ENCODE peak calls at places on chromosomes 13 and 19, in five cellular contexts. One of them, this sample, is unnamed.

GRCh38 chr19:51461723-51462161 is 3.5 kb upstream of the SIGLEC8 start:
- DNase-seq in left lung: no peak
- DNase-seq in mesendoderm: no peak
- DNase-seq in tibial artery: no peak
- DNase-seq in PC-3: no peak
- DNase-seq in this sample: no peak

GRCh38 chr19:2015611-2015950 is at the start of gene BTBD2:
- DNase-seq in PC-3: peak; percentile 45
- DNase-seq in left lung: peak; percentile 67
- DNase-seq in mesendoderm: peak; percentile 71
- DNase-seq in tibial artery: peak; percentile 78
- DNase-seq in this sample: peak; percentile 30

GRCh38 chr13:44306401-44307192 is 67.0 kb upstream of the SERP2 start:
- DNase-seq in PC-3: peak; percentile 95
- DNase-seq in tibial artery: peak; percentile 86
- DNase-seq in mesendoderm: peak; percentile 76
- DNase-seq in left lung: no peak
- DNase-seq in this sample: no peak

GRCh38 chr13:107590556-107590955 is 624.8 kb downstream of the LIG4 start:
- DNase-seq in left lung: no peak
- DNase-seq in PC-3: no peak
- DNase-seq in mesendoderm: no peak
- DNase-seq in tibial artery: no peak
- DNase-seq in this sample: no peak

GRCh38 chr13:103517066-103517767 is 451.0 kb upstream of the SLC10A2 start:
- DNase-seq in PC-3: no peak
- DNase-seq in left lung: no peak
- DNase-seq in tibial artery: no peak
- DNase-seq in mesendoderm: no peak
- DNase-seq in this sample: no peak

GRCh38 chr19:12794196-12794921 is 3.1 kb downstream of the JUNB start:
- DNase-seq in tibial artery: no peak
- DNase-seq in PC-3: peak; percentile 9
- DNase-seq in left lung: no peak
- DNase-seq in mesendoderm: no peak
- DNase-seq in this sample: no peak

GRCh38 chr13:84686973-84687372 is 804.7 kb upstream of the SLITRK1 start:
- DNase-seq in tibial artery: no peak
- DNase-seq in left lung: no peak
- DNase-seq in mesendoderm: no peak
- DNase-seq in PC-3: no peak
- DNase-seq in this sample: no peak

GRCh38 chr13:51704399-51705306 is 99.3 kb downstream of the DHRS12 start:
- DNase-seq in mesendoderm: no peak
- DNase-seq in left lung: no peak
- DNase-seq in tibial artery: no peak
- DNase-seq in PC-3: no peak
- DNase-seq in this sample: no peak

GRCh38 chr19:55228403-55229031 is at the start of gene TMEM86B:
- DNase-seq in tibial artery: no peak
- DNase-seq in left lung: no peak
- DNase-seq in PC-3: no peak
- DNase-seq in mesendoderm: no peak
- DNase-seq in this sample: no peak

GRCh38 chr13:99614465-99614885 is 113.2 kb downstream of the TM9SF2 start:
- DNase-seq in mesendoderm: peak; percentile 77
- DNase-seq in tibial artery: no peak
- DNase-seq in PC-3: no peak
- DNase-seq in left lung: no peak
- DNase-seq in this sample: peak; percentile 5

GRCh38 chr19:6693681-6694080 is 23.7 kb upstream of the TNFSF14 start:
- DNase-seq in left lung: no peak
- DNase-seq in tibial artery: no peak
- DNase-seq in PC-3: no peak
- DNase-seq in mesendoderm: no peak
- DNase-seq in this sample: no peak

GRCh38 chr13:79307433-79307861 is 98.6 kb downstream of the RBM26 start:
- DNase-seq in PC-3: no peak
- DNase-seq in mesendoderm: no peak
- DNase-seq in tibial artery: no peak
- DNase-seq in left lung: no peak
- DNase-seq in this sample: no peak

GRCh38 chr19:50269653-50270052 is 59.5 kb downstream of the KCNC3 start:
- DNase-seq in tibial artery: no peak
- DNase-seq in PC-3: no peak
- DNase-seq in left lung: no peak
- DNase-seq in mesendoderm: no peak
- DNase-seq in this sample: no peak

GRCh38 chr13:21668665-21669599 is 1.9 kb upstream of the FGF9 start:
- DNase-seq in left lung: peak; percentile 58
- DNase-seq in mesendoderm: peak; percentile 55
- DNase-seq in PC-3: no peak
- DNase-seq in tibial artery: peak; percentile 68
- DNase-seq in this sample: no peak

GRCh38 chr19:29247051-29247450 is 34.1 kb upstream of the UQCRFS1 start:
- DNase-seq in tibial artery: no peak
- DNase-seq in left lung: no peak
- DNase-seq in PC-3: no peak
- DNase-seq in mesendoderm: no peak
- DNase-seq in this sample: no peak

GRCh38 chr13:87656311-87656710 is 14.9 kb upstream of the SLITRK5 start:
- DNase-seq in left lung: no peak
- DNase-seq in PC-3: peak; percentile 9
- DNase-seq in mesendoderm: no peak
- DNase-seq in tibial artery: no peak
- DNase-seq in this sample: no peak

GRCh38 chr19:8352134-8352827 is 9.2 kb upstream of the KANK3 start:
- DNase-seq in PC-3: no peak
- DNase-seq in mesendoderm: peak; percentile 45
- DNase-seq in left lung: no peak
- DNase-seq in tibial artery: no peak
- DNase-seq in this sample: no peak

GRCh38 chr19:18659281-18660050 is 22.6 kb downstream of the KLHL26 start:
- DNase-seq in tibial artery: peak; percentile 90
- DNase-seq in PC-3: no peak
- DNase-seq in left lung: no peak
- DNase-seq in mesendoderm: no peak
- DNase-seq in this sample: no peak

GRCh38 chr19:40858109-40858508 is 7.9 kb upstream of the CYP2A6 start:
- DNase-seq in left lung: no peak
- DNase-seq in PC-3: no peak
- DNase-seq in tibial artery: no peak
- DNase-seq in mesendoderm: peak; percentile 8
- DNase-seq in this sample: no peak

GRCh38 chr13:72562686-72563085 is 164.7 kb downstream of the MZT1 start:
- DNase-seq in left lung: no peak
- DNase-seq in mesendoderm: no peak
- DNase-seq in PC-3: no peak
- DNase-seq in tibial artery: no peak
- DNase-seq in this sample: no peak

GRCh38 chr19:42497492-42498226 is 30.6 kb downstream of the CEACAM1 start:
- DNase-seq in tibial artery: no peak
- DNase-seq in mesendoderm: no peak
- DNase-seq in PC-3: no peak
- DNase-seq in left lung: no peak
- DNase-seq in this sample: no peak

GRCh38 chr13:46721054-46721453 is 75.9 kb downstream of the ESD start:
- DNase-seq in tibial artery: no peak
- DNase-seq in left lung: no peak
- DNase-seq in mesendoderm: peak; percentile 40
- DNase-seq in PC-3: peak; percentile 41
- DNase-seq in this sample: peak; percentile 9

DNA sequence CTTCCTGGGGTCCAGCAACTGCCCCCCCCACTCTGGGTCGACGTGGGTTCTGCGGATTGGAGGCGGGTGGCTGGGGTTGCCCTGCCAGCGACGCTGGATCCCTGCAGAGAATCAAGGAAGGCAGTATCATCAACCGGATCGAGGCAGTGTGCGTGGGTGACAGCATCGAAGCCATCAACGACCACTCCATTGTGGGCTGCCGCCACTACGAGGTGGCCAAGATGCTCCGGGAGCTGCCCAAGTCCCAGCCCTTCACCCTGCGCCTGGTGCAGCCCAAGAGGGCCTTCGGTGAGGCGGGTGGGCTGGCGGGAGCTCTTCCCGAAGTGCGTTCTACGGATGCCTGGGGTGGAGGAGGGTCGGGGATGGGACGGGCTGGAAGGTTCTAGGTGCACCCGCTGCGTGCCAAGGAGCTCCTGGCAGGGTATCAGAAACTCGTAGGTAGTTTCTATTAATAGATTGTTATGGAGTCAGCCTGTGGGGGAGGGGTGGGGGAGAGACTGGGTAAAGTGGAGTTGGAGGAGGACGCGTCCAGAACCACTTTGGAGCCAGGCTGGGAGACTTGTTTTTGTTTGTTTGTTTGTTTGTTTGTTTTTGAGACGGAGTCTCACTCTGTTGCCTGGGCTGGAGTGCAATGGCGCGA is 1.5 kb downstream of the GIPC3 start:
- DNase-seq in PC-3: no peak
- DNase-seq in mesendoderm: no peak
- DNase-seq in tibial artery: peak; percentile 74
- DNase-seq in left lung: no peak
- DNase-seq in this sample: no peak
- H3K4me3 ChIP-seq in PC-3: no peak overlapping the region
- H3K4me3 ChIP-seq in mesendoderm: no peak overlapping the region
- H3K4me3 ChIP-seq in tibial artery: no peak overlapping the region
- H3K4me3 ChIP-seq in left lung: no peak overlapping the region
- H3K4me3 ChIP-seq in this sample: no peak overlapping the region

DNA sequence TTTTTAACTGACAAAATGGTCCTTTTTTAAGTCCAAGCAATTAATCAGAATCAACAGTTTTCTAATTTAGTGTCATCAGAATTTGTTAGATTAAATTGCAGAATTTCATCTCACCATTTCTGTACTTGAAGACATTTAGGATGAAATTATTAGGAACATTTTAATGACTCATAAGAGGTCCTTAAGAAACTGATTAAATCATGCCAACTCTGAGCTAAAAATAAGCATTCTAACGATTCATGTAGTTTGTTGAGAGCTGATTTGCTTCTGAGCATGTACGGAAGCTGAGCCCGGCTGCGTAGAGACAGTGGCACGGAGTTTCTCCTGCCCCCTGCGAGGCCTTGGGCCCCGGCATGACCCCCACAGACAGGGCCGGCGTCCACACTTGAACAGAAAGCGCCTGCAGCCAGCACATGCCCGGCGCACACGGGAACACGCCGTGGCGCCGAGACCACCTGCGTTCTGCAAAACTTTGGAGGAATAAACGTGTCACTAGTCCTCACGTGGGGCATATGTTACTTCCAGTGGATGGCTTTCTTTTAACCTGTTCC is 89.7 kb upstream of the MCF2L start:
- DNase-seq in tibial artery: no peak
- DNase-seq in PC-3: no peak
- DNase-seq in mesendoderm: no peak
- DNase-seq in left lung: peak; percentile 21
- DNase-seq in this sample: no peak
- H3K4me3 ChIP-seq in tibial artery: no peak overlapping the region
- H3K4me3 ChIP-seq in PC-3: no peak overlapping the region
- H3K4me3 ChIP-seq in mesendoderm: no peak overlapping the region
- H3K4me3 ChIP-seq in left lung: no peak overlapping the region
- H3K4me3 ChIP-seq in this sample: no peak overlapping the region

DNA sequence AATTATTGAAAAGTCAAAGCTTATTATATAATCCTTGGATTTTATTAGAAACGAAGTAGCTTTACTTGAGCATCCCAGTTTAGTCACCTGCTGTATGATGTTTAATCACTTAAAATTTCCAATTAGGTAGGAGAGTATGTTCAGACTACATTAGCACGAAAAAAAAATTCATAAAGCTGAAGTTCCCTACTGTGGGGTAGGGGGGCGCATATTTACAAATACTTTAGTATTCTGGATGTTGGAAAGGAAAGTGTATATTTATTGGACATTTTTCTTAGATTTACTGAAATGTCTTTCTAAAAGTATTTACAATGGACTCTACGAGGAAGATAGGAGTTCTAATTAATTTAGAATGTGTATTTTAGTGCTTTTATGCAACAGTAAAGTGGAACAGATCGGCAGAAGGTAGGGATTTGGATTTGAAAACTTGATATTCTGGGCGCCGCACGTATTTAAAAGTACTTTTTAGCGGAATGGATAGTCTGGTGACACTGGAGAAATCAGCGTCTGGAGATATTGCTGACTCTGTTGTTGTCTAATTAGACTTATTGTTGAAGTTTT is 1.9 kb downstream of the CDK8 start:
- DNase-seq in mesendoderm: no peak
- DNase-seq in left lung: no peak
- DNase-seq in tibial artery: no peak
- DNase-seq in PC-3: peak; percentile 35
- DNase-seq in this sample: no peak
- H3K4me3 ChIP-seq in mesendoderm: no peak overlapping the region
- H3K4me3 ChIP-seq in left lung: peak overlapping the region; percentile 94
- H3K4me3 ChIP-seq in tibial artery: peak overlapping the region; percentile 68
- H3K4me3 ChIP-seq in PC-3: peak overlapping the region; percentile 93
- H3K4me3 ChIP-seq in this sample: peak overlapping the region; percentile 2

GRCh38 chr13:24052547-24052981 is 108.0 kb upstream of the SPATA13 start:
- DNase-seq in mesendoderm: no peak
- DNase-seq in PC-3: no peak
- DNase-seq in tibial artery: no peak
- DNase-seq in left lung: no peak
- DNase-seq in this sample: no peak
- H3K4me3 ChIP-seq in mesendoderm: no peak overlapping the region
- H3K4me3 ChIP-seq in PC-3: no peak overlapping the region
- H3K4me3 ChIP-seq in tibial artery: peak overlapping the region; percentile 6
- H3K4me3 ChIP-seq in left lung: no peak overlapping the region
- H3K4me3 ChIP-seq in this sample: no peak overlapping the region